ENCODE peak calls at places on chromosomes 4 and X, in nine cellular contexts. One of them, this sample, is unnamed.

GRCh38 chrX:790031-790430 is 159.4 kb downstream of the SHOX start:
- DNase-seq in body of pancreas: no peak
- DNase-seq in K562: no peak
- DNase-seq in prostate gland: no peak
- DNase-seq in stomach: no peak
- DNase-seq in Peyer's patch: no peak
- DNase-seq in adrenal gland: no peak
- DNase-seq in transverse colon: no peak
- DNase-seq in gastrocnemius medialis: no peak
- DNase-seq in this sample: no peak

GRCh38 chr4:112944006-112944405 is 105.4 kb upstream of the ANK2 start:
- DNase-seq in prostate gland: no peak
- DNase-seq in stomach: no peak
- DNase-seq in transverse colon: no peak
- DNase-seq in gastrocnemius medialis: no peak
- DNase-seq in body of pancreas: no peak
- DNase-seq in adrenal gland: no peak
- DNase-seq in Peyer's patch: no peak
- DNase-seq in K562: no peak
- DNase-seq in this sample: no peak

GRCh38 chr4:76748649-76749048 is 149.3 kb downstream of the SOWAHB start:
- DNase-seq in prostate gland: peak
- DNase-seq in Peyer's patch: no peak
- DNase-seq in gastrocnemius medialis: no peak
- DNase-seq in adrenal gland: peak
- DNase-seq in stomach: peak
- DNase-seq in K562: peak
- DNase-seq in body of pancreas: peak
- DNase-seq in transverse colon: peak
- DNase-seq in this sample: no peak

GRCh38 chr4:38150021-38150671 is 189.9 kb downstream of the PTTG2 start:
- DNase-seq in adrenal gland: no peak
- DNase-seq in stomach: no peak
- DNase-seq in gastrocnemius medialis: no peak
- DNase-seq in body of pancreas: no peak
- DNase-seq in K562: no peak
- DNase-seq in Peyer's patch: no peak
- DNase-seq in prostate gland: no peak
- DNase-seq in transverse colon: no peak
- DNase-seq in this sample: no peak

GRCh38 chr4:93029774-93030173 is 726.0 kb downstream of the GRID2 start:
- DNase-seq in adrenal gland: no peak
- DNase-seq in prostate gland: no peak
- DNase-seq in gastrocnemius medialis: no peak
- DNase-seq in transverse colon: no peak
- DNase-seq in body of pancreas: no peak
- DNase-seq in stomach: no peak
- DNase-seq in Peyer's patch: no peak
- DNase-seq in K562: no peak
- DNase-seq in this sample: no peak

GRCh38 chr4:71526626-71527406 is 188.0 kb downstream of the SLC4A4 start:
- DNase-seq in stomach: no peak
- DNase-seq in adrenal gland: no peak
- DNase-seq in transverse colon: no peak
- DNase-seq in prostate gland: no peak
- DNase-seq in gastrocnemius medialis: no peak
- DNase-seq in body of pancreas: no peak
- DNase-seq in Peyer's patch: no peak
- DNase-seq in K562: no peak
- DNase-seq in this sample: no peak

GRCh38 chr4:73850261-73850970 is 2.7 kb upstream of the PF4V1 start:
- DNase-seq in K562: no peak
- DNase-seq in gastrocnemius medialis: no peak
- DNase-seq in adrenal gland: no peak
- DNase-seq in Peyer's patch: no peak
- DNase-seq in prostate gland: no peak
- DNase-seq in transverse colon: no peak
- DNase-seq in body of pancreas: no peak
- DNase-seq in stomach: no peak
- DNase-seq in this sample: no peak

GRCh38 chrX:13266641-13267420 is 53.0 kb downstream of the ATXN3L start:
- DNase-seq in Peyer's patch: no peak
- DNase-seq in gastrocnemius medialis: no peak
- DNase-seq in adrenal gland: no peak
- DNase-seq in K562: no peak
- DNase-seq in body of pancreas: no peak
- DNase-seq in transverse colon: no peak
- DNase-seq in stomach: no peak
- DNase-seq in prostate gland: no peak
- DNase-seq in this sample: no peak

GRCh38 chr4:153832720-153833287 is 43.9 kb upstream of the SFRP2 start:
- DNase-seq in adrenal gland: no peak
- DNase-seq in transverse colon: no peak
- DNase-seq in gastrocnemius medialis: no peak
- DNase-seq in prostate gland: no peak
- DNase-seq in stomach: no peak
- DNase-seq in K562: no peak
- DNase-seq in Peyer's patch: no peak
- DNase-seq in body of pancreas: no peak
- DNase-seq in this sample: no peak

GRCh38 chrX:15675490-15675921 is 10.9 kb upstream of the CLTRN start:
- DNase-seq in transverse colon: peak
- DNase-seq in Peyer's patch: peak
- DNase-seq in stomach: peak
- DNase-seq in prostate gland: peak
- DNase-seq in adrenal gland: peak
- DNase-seq in body of pancreas: peak
- DNase-seq in gastrocnemius medialis: peak
- DNase-seq in K562: peak
- DNase-seq in this sample: peak
- TF ChIP-seq POLR2A in transverse colon: no peak
- TF ChIP-seq POLR2A in Peyer's patch: peak
- TF ChIP-seq POLR2A in stomach: peak
- TF ChIP-seq POLR2A in prostate gland: peak
- TF ChIP-seq POLR2A in adrenal gland: no peak
- TF ChIP-seq POLR2A in body of pancreas: no peak
- TF ChIP-seq POLR2A in gastrocnemius medialis: peak
- TF ChIP-seq POLR2A in K562: no peak
- TF ChIP-seq POLR2A in this sample: peak

GRCh38 chr4:55318541-55319129 is 27.4 kb upstream of the SRD5A3 start:
- DNase-seq in gastrocnemius medialis: no peak
- DNase-seq in stomach: no peak
- DNase-seq in transverse colon: no peak
- DNase-seq in K562: no peak
- DNase-seq in adrenal gland: no peak
- DNase-seq in body of pancreas: no peak
- DNase-seq in prostate gland: no peak
- DNase-seq in Peyer's patch: no peak
- DNase-seq in this sample: no peak
- H3K4me3 ChIP-seq in gastrocnemius medialis: no peak
- H3K4me3 ChIP-seq in stomach: no peak
- H3K4me3 ChIP-seq in transverse colon: no peak
- H3K4me3 ChIP-seq in K562: no peak
- H3K4me3 ChIP-seq in adrenal gland: no peak
- H3K4me3 ChIP-seq in body of pancreas: no peak
- H3K4me3 ChIP-seq in prostate gland: no peak
- H3K4me3 ChIP-seq in Peyer's patch: no peak
- H3K4me3 ChIP-seq in this sample: no peak

DNA sequence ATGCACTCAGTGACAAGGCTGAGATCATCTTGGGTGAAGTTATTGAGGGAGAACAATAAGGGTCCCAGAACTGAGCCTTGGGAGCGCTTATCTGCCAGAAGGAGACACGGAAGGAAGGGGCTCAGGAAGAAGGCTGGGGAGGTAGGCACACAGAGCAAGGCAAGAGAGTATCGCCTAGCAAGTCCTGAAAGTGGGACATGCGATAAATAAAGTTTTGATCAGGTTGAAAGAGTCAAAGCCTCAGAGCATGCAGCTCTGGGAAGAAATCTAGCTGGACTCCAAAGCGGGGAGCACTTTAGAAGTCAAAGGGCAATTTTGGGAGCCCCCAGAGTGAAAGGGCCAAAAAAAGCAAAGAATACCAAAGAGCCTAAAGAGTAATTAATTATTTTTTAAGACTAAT is 17.7 kb upstream of the ANXA3 start:
- DNase-seq in gastrocnemius medialis: no peak
- DNase-seq in K562: no peak
- DNase-seq in transverse colon: no peak
- DNase-seq in stomach: no peak
- DNase-seq in prostate gland: no peak
- DNase-seq in Peyer's patch: no peak
- DNase-seq in adrenal gland: no peak
- DNase-seq in body of pancreas: no peak
- DNase-seq in this sample: no peak
- H3K27ac ChIP-seq in gastrocnemius medialis: no peak
- H3K27ac ChIP-seq in K562: no peak
- H3K27ac ChIP-seq in transverse colon: no peak
- H3K27ac ChIP-seq in stomach: no peak
- H3K27ac ChIP-seq in prostate gland: no peak
- H3K27ac ChIP-seq in Peyer's patch: no peak
- H3K27ac ChIP-seq in adrenal gland: no peak
- H3K27ac ChIP-seq in body of pancreas: peak
- H3K27ac ChIP-seq in this sample: no peak

DNA sequence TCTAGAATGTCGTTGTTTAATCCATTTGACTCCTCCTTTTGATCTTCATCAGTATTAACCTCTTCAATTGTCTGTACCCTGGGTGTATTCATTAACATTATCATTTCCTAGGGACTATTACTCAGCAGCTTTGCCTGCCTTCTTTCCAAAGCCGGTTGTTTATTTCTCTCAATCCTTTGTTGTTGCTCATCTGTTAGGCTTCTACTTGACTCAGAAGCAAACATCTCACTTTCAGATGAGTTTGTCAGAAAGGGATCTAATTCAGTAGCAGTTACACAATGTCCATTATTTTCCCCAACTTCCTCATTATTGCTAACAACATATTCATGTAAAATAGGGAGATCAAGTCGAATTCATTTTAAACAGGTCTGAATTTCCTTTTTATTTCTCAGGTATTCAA is 22.1 kb upstream of the HSD17B10 start:
- DNase-seq in adrenal gland: no peak
- DNase-seq in K562: no peak
- DNase-seq in transverse colon: no peak
- DNase-seq in prostate gland: no peak
- DNase-seq in Peyer's patch: no peak
- DNase-seq in body of pancreas: no peak
- DNase-seq in gastrocnemius medialis: no peak
- DNase-seq in stomach: no peak
- DNase-seq in this sample: no peak
- TF ChIP-seq POLR2A in adrenal gland: no peak
- TF ChIP-seq POLR2A in K562: no peak
- TF ChIP-seq POLR2A in transverse colon: no peak
- TF ChIP-seq POLR2A in prostate gland: no peak
- TF ChIP-seq POLR2A in Peyer's patch: no peak
- TF ChIP-seq POLR2A in body of pancreas: no peak
- TF ChIP-seq POLR2A in gastrocnemius medialis: no peak
- TF ChIP-seq POLR2A in stomach: no peak
- TF ChIP-seq POLR2A in this sample: no peak

GRCh38 chrX:48684134-48684533 is 535 bp downstream of the WAS start:
- DNase-seq in transverse colon: no peak
- DNase-seq in gastrocnemius medialis: no peak
- DNase-seq in prostate gland: no peak
- DNase-seq in stomach: no peak
- DNase-seq in adrenal gland: no peak
- DNase-seq in Peyer's patch: no peak
- DNase-seq in K562: no peak
- DNase-seq in body of pancreas: no peak
- DNase-seq in this sample: no peak

GRCh38 chrX:48688531-48689142 is 5.0 kb downstream of the WAS start:
- DNase-seq in body of pancreas: no peak
- DNase-seq in K562: no peak
- DNase-seq in prostate gland: no peak
- DNase-seq in transverse colon: no peak
- DNase-seq in stomach: no peak
- DNase-seq in Peyer's patch: no peak
- DNase-seq in gastrocnemius medialis: no peak
- DNase-seq in adrenal gland: no peak
- DNase-seq in this sample: no peak

GRCh38 chrX:48681539-48682183 is 1.9 kb upstream of the WAS start:
- DNase-seq in body of pancreas: no peak
- DNase-seq in gastrocnemius medialis: no peak
- DNase-seq in adrenal gland: no peak
- DNase-seq in prostate gland: no peak
- DNase-seq in Peyer's patch: no peak
- DNase-seq in stomach: no peak
- DNase-seq in K562: no peak
- DNase-seq in transverse colon: no peak
- DNase-seq in this sample: no peak

GRCh38 chrX:48685416-48685815 is 1.8 kb downstream of the WAS start:
- DNase-seq in stomach: no peak
- DNase-seq in K562: no peak
- DNase-seq in adrenal gland: no peak
- DNase-seq in transverse colon: no peak
- DNase-seq in gastrocnemius medialis: no peak
- DNase-seq in Peyer's patch: no peak
- DNase-seq in body of pancreas: no peak
- DNase-seq in prostate gland: no peak
- DNase-seq in this sample: no peak

GRCh38 chrX:48683411-48683982 is at the start of gene WAS:
- DNase-seq in K562: no peak
- DNase-seq in gastrocnemius medialis: no peak
- DNase-seq in prostate gland: no peak
- DNase-seq in body of pancreas: no peak
- DNase-seq in transverse colon: peak
- DNase-seq in stomach: no peak
- DNase-seq in Peyer's patch: peak
- DNase-seq in adrenal gland: peak
- DNase-seq in this sample: no peak
- H3K4me3 ChIP-seq in K562: peak
- H3K4me3 ChIP-seq in gastrocnemius medialis: no peak
- H3K4me3 ChIP-seq in prostate gland: no peak
- H3K4me3 ChIP-seq in body of pancreas: no peak
- H3K4me3 ChIP-seq in transverse colon: no peak
- H3K4me3 ChIP-seq in stomach: peak
- H3K4me3 ChIP-seq in Peyer's patch: peak
- H3K4me3 ChIP-seq in adrenal gland: no peak
- H3K4me3 ChIP-seq in this sample: no peak

GRCh38 chr4:1269209-1269608 is 20.3 kb upstream of the CTBP1 start:
- DNase-seq in Peyer's patch: no peak
- DNase-seq in prostate gland: no peak
- DNase-seq in stomach: no peak
- DNase-seq in K562: no peak
- DNase-seq in transverse colon: no peak
- DNase-seq in body of pancreas: no peak
- DNase-seq in adrenal gland: no peak
- DNase-seq in gastrocnemius medialis: no peak
- DNase-seq in this sample: no peak
- H3K27ac ChIP-seq in Peyer's patch: no peak
- H3K27ac ChIP-seq in prostate gland: no peak
- H3K27ac ChIP-seq in stomach: no peak
- H3K27ac ChIP-seq in K562: no peak
- H3K27ac ChIP-seq in transverse colon: no peak
- H3K27ac ChIP-seq in body of pancreas: no peak
- H3K27ac ChIP-seq in adrenal gland: no peak
- H3K27ac ChIP-seq in gastrocnemius medialis: no peak
- H3K27ac ChIP-seq in this sample: no peak

This sample was measured in sigmoid colon.